ENCODE peak calls at places on chromosome X, in ten cellular contexts. Z is PC-3; J is HCT116; F is MM.1S; E is tibial artery; W is lower lobe of right lung; G is CD8-positive, alpha-beta T cell; U is colonic mucosa; V is tibial nerve; Y is Peyer's patch. C is an unnamed sample. For H3K4me1, the result is how much of the 10 kb centered on the place peaks cover.

GRCh38 chrX:125205918-125206665 is 113.6 kb upstream of the TEX13C start:
- DNase-seq in F (no peak), V (no peak), J (no peak), Z (peak), U (peak), Y (no peak), G (no peak), E (no peak), W (no peak), C (no peak)

GRCh38 chrX:103608305-103608963 is 671 bp downstream of the TCEAL3 start:
- DNase-seq in J (no peak), Y (no peak), W (peak), U (peak), Z (peak), E (no peak), F (no peak), V (no peak), G (no peak), C (no peak)

GRCh38 chrX:43716696-43717095 is 60.6 kb downstream of the MAOA start:
- DNase-seq in J (no peak), U (no peak), E (no peak), W (no peak), F (no peak), V (no peak), Y (no peak), G (no peak), Z (peak), C (no peak)

GRCh38 chrX:135477576-135477975 is 42.9 kb upstream of the INTS6L start:
- DNase-seq in Z (peak), V (peak), E (peak), Y (no peak), F (peak), J (peak), W (peak), G (peak), U (peak), C (no peak)

GRCh38 chrX:9492901-9493300 is 28.0 kb downstream of the TBL1X start:
- DNase-seq in V (no peak), U (no peak), W (no peak), Z (no peak), F (no peak), E (no peak), J (no peak), G (no peak), Y (no peak), C (no peak)

GRCh38 chrX:139304471-139304870 is 226.1 kb upstream of the F9 start:
- DNase-seq in V (no peak), F (no peak), Y (no peak), W (no peak), Z (peak), J (no peak), U (no peak), G (no peak), E (no peak), C (no peak)

GRCh38 chrX:14865201-14865600 is 7.7 kb downstream of the FANCB start:
- DNase-seq in Z (no peak), E (no peak), G (no peak), U (no peak), V (no peak), J (no peak), Y (no peak), F (no peak), W (no peak), C (no peak)

GRCh38 chrX:40573763-40574162 is 7.0 kb upstream of the ATP6AP2 start:
- DNase-seq in U (no peak), E (no peak), V (no peak), W (no peak), Z (peak), Y (no peak), F (peak), G (no peak), J (no peak), C (no peak)

GRCh38 chrX:252421-253291 is 28.5 kb upstream of the PLCXD1 start:
- DNase-seq in E (no peak), Y (no peak), F (no peak), U (no peak), Z (no peak), V (no peak), W (no peak), J (no peak), G (no peak), C (no peak)

GRCh38 chrX:98931194-98931593 is 1478.9 kb downstream of the PCDH19 start:
- DNase-seq in Z (peak), U (no peak), E (no peak), W (no peak), Y (no peak), J (no peak), F (no peak), G (no peak), V (no peak), C (no peak)

GRCh38 chrX:16392597-16392996 is 225.3 kb downstream of the MAGEB17 start:
- DNase-seq in Z (no peak), W (no peak), F (no peak), V (no peak), U (no peak), G (no peak), Y (no peak), E (no peak), J (no peak), C (no peak)

GRCh38 chrX:78708171-78708570 is 39.3 kb upstream of the LPAR4 start:
- DNase-seq in V (no peak), F (no peak), G (no peak), W (no peak), E (no peak), Z (peak), U (peak), J (no peak), Y (no peak), C (no peak)

GRCh38 chrX:106039920-106040319 is 1.4 kb upstream of the SERPINA7 start:
- DNase-seq in Z (peak), V (no peak), J (peak), W (no peak), G (no peak), U (peak), E (no peak), F (peak), Y (no peak), C (no peak)

GRCh38 chrX:134520860-134521390 is 61.0 kb downstream of the HPRT1 start:
- DNase-seq in G (no peak), U (peak), Z (peak), W (no peak), V (peak), E (no peak), Y (no peak), J (peak), F (peak), C (no peak)

GRCh38 chrX:123959281-123960063 is 2.0 kb upstream of the STAG2 start:
- DNase-seq in E (peak), J (no peak), W (peak), U (peak), Z (peak), G (no peak), V (peak), F (peak), Y (peak), C (no peak)

GRCh38 chrX:107823042-107823441 is 2.6 kb upstream of the MID2 start:
- DNase-seq in Y (no peak), E (no peak), W (no peak), G (no peak), U (no peak), F (no peak), V (no peak), J (no peak), Z (peak), C (no peak)

GRCh38 chrX:22575161-22575845 is 302.6 kb downstream of the CBLL2 start:
- DNase-seq in V (no peak), F (no peak), Z (peak), W (no peak), J (no peak), Y (no peak), U (no peak), G (no peak), E (no peak), C (no peak)

GRCh38 chrX:134886201-134886600 is 104.6 kb upstream of the SMIM10 start:
- DNase-seq in V (no peak), Z (peak), E (no peak), Y (no peak), U (no peak), F (no peak), W (no peak), J (peak), G (no peak), C (no peak)

GRCh38 chrX:11239230-11239629 is 54.0 kb upstream of the AMELX start:
- DNase-seq in Y (no peak), G (no peak), F (peak), E (no peak), W (no peak), Z (peak), J (no peak), V (no peak), U (peak), C (no peak)

GRCh38 chrX:41661366-41662095 is 27.2 kb upstream of the GPR34 start:
- DNase-seq in G (no peak), Z (peak), Y (no peak), F (no peak), E (no peak), J (no peak), W (no peak), U (no peak), V (no peak), C (no peak)

GRCh38 chrX:129065895-129066294 is 457.4 kb downstream of the SMARCA1 start:
- DNase-seq in F (no peak), U (no peak), Z (no peak), E (no peak), J (no peak), W (no peak), V (no peak), Y (no peak), G (no peak), C (no peak)

GRCh38 chrX:3129256-3129655 is 88.0 kb downstream of the ARSF start:
- DNase-seq in V (no peak), E (no peak), G (no peak), Z (no peak), W (no peak), U (no peak), J (no peak), Y (no peak), F (no peak), C (no peak)

GRCh38 chrX:145821291-145821897 is 3.8 kb downstream of the SLITRK2 start:
- DNase-seq in U (no peak), Y (no peak), F (no peak), G (no peak), V (no peak), J (no peak), E (no peak), Z (no peak), W (no peak), C (no peak)

GRCh38 chrX:110183314-110183713 is 134.6 kb downstream of the AMMECR1 start:
- DNase-seq in W (no peak), F (no peak), U (no peak), Z (no peak), E (no peak), J (no peak), Y (no peak), G (no peak), V (no peak), C (no peak)

GRCh38 chrX:70479197-70479969 is 34.7 kb downstream of the DLG3 start:
- DNase-seq in W (no peak), V (no peak), F (no peak), Y (no peak), G (no peak), U (no peak), E (no peak), J (no peak), Z (peak), C (no peak)

GRCh38 chrX:67543818-67544217 is at the start of gene AR:
- DNase-seq in U (peak), J (no peak), Y (no peak), V (peak), E (peak), G (no peak), F (no peak), W (peak), Z (no peak), C (no peak)

GRCh38 chrX:129842510-129843208 is 1.0 kb downstream of the ZDHHC9 start:
- DNase-seq in V (peak), W (peak), Y (no peak), G (no peak), E (peak), J (no peak), F (peak), U (peak), Z (peak), C (no peak)

GRCh38 chrX:33272986-33273385 is 61.6 kb upstream of the DMD start:
- DNase-seq in F (no peak), W (no peak), G (no peak), Z (no peak), U (no peak), Y (no peak), J (no peak), V (no peak), E (no peak), C (no peak)

GRCh38 chrX:113873056-113873455 is 710.8 kb upstream of the HTR2C start:
- DNase-seq in Y (no peak), J (no peak), G (no peak), E (no peak), V (no peak), U (no peak), F (no peak), Z (no peak), W (no peak), C (no peak)

GRCh38 chrX:25343060-25343459 is 327.3 kb upstream of the ARX start:
- DNase-seq in Y (no peak), E (no peak), F (no peak), U (no peak), Z (no peak), J (no peak), W (no peak), V (no peak), G (no peak), C (no peak)

GRCh38 chrX:9912341-9912740 is 54.8 kb upstream of the CLDN34 start:
- DNase-seq in Z (no peak), V (no peak), U (no peak), J (no peak), W (no peak), G (no peak), Y (no peak), E (no peak), F (no peak), C (no peak)

GRCh38 chrX:1581132-1581531 is 10.3 kb upstream of the AKAP17A start:
- DNase-seq in G (peak), U (peak), Z (peak), F (peak), W (no peak), V (peak), J (no peak), E (no peak), Y (peak), C (no peak)

GRCh38 chrX:140057001-140057411 is 91.7 kb upstream of the CXorf66 start:
- DNase-seq in W (peak), Z (peak), E (peak), F (peak), G (peak), V (peak), J (peak), U (peak), Y (peak), C (no peak)

GRCh38 chrX:143669395-143669794 is 33.5 kb upstream of the SLITRK4 start:
- DNase-seq in U (no peak), Z (peak), W (no peak), Y (no peak), F (peak), G (no peak), E (no peak), J (no peak), V (no peak), C (no peak)

GRCh38 chrX:33725556-33726232 is 406.4 kb downstream of the FAM47A start:
- DNase-seq in W (peak), E (no peak), F (peak), Z (peak), J (no peak), V (no peak), Y (no peak), U (no peak), G (no peak), C (no peak)

GRCh38 chrX:35841872-35842271 is 43.7 kb downstream of the MAGEB16 start:
- DNase-seq in G (no peak), E (no peak), Z (peak), V (no peak), U (no peak), W (no peak), F (no peak), J (no peak), Y (no peak), C (no peak)

GRCh38 chrX:48688531-48689142 is 5.0 kb downstream of the WAS start:
- DNase-seq in J (no peak), Y (no peak), Z (no peak), V (no peak), F (no peak), W (no peak), U (no peak), E (no peak), G (no peak), C (no peak)

GRCh38 chrX:80808160-80808735 is 1.4 kb downstream of the BRWD3 start:
- DNase-seq in Y (peak), E (peak), V (peak), J (peak), G (peak), F (peak), U (peak), W (peak), Z (peak), C (peak)

GRCh38 chrX:150569155-150569477 is 695 bp downstream of the MTM1 start:
- DNase-seq in J (no peak), U (no peak), V (no peak), G (peak), W (peak), Z (peak), E (no peak), F (peak), Y (peak), C (no peak)

GRCh38 chrX:131861088-131861787 is 161.9 kb upstream of the STK26 start:
- DNase-seq in U (no peak), F (no peak), Z (no peak), W (no peak), V (no peak), J (no peak), G (no peak), E (no peak), Y (no peak), C (no peak)
- H3K4me1 ChIP-seq in U (under half), F (under half), Z (under half), W (under half), V (under half), J (under half), G (under half), E (under half), Y (under half), C (under half)

GRCh38 chrX:39438603-39439602 is 637.6 kb downstream of the MID1IP1 start:
- DNase-seq in Z (no peak), G (no peak), W (no peak), F (no peak), Y (no peak), J (no peak), U (no peak), V (no peak), E (no peak), C (no peak)
- TF ChIP-seq CTCF in Z (no peak), G (no peak), W (no peak), F (no peak), Y (no peak), J (no peak), U (no peak), V (peak), E (no peak), C (no peak)

GRCh38 chrX:97238632-97239031 is 354.9 kb downstream of the RPA4 start:
- DNase-seq in V (no peak), E (no peak), J (peak), U (no peak), G (no peak), W (no peak), F (no peak), Z (peak), Y (no peak), C (no peak)
- H3K27ac ChIP-seq in V (no peak), E (no peak), J (no peak), U (no peak), G (no peak), W (no peak), F (no peak), Z (no peak), Y (no peak), C (no peak)

GRCh38 chrX:19775830-19776498 is 111.4 kb downstream of the SH3KBP1 start:
- DNase-seq in Z (no peak), E (no peak), F (no peak), J (no peak), V (no peak), W (no peak), Y (no peak), G (no peak), U (no peak), C (no peak)
- H3K4me1 ChIP-seq in Z (under half), E (under half), F (under half), J (under half), V (under half), W (under half), Y (under half), G (half or more), U (under half), C (under half)

GRCh38 chrX:154019633-154020499 is at the start of gene IRAK1:
- DNase-seq in F (peak), J (no peak), Y (peak), G (peak), V (no peak), W (peak), U (peak), Z (peak), E (peak), C (no peak)
- TF ChIP-seq CTCF in F (no peak), J (no peak), Y (no peak), G (no peak), V (no peak), W (no peak), U (no peak), Z (no peak), E (peak), C (no peak)